ENCODE peak calls at places on chromosomes 12 and 14, in four cellular contexts. X is endothelial cell, I is osteocyte, C is GM20000. Y is an unnamed sample.

GRCh38 chr12:121144416-121144914 is 11.8 kb downstream of the P2RX7 start:
- DNase-seq in X (no peak), I (no peak), C (no peak), Y (no peak)

GRCh38 chr14:66237701-66238100 is 248.5 kb upstream of the CCDC196 start:
- DNase-seq in X (no peak), I (no peak), C (no peak), Y (no peak)

GRCh38 chr14:23443411-23443812 is 8.0 kb upstream of the MYH7 start:
- DNase-seq in X (no peak), I (peak; percentile 75), C (no peak), Y (no peak)

GRCh38 chr12:38585090-38585489 is 268.5 kb downstream of the ALG10B start:
- DNase-seq in X (no peak), I (no peak), C (no peak), Y (no peak)

GRCh38 chr14:99936056-99936455 is 129.2 kb upstream of the EVL start:
- DNase-seq in X (no peak), I (no peak), C (no peak), Y (no peak)

GRCh38 chr12:50442178-50442908 is 41.7 kb downstream of the LARP4 start:
- DNase-seq in X (no peak), I (no peak), C (peak; percentile 30), Y (no peak)

GRCh38 chr12:59719701-59720100 is 123.9 kb downstream of the SLC16A7 start:
- DNase-seq in X (no peak), I (no peak), C (no peak), Y (no peak)

GRCh38 chr12:9646794-9647622 is 22.5 kb upstream of the CLEC2D start:
- DNase-seq in X (no peak), I (no peak), C (no peak), Y (no peak)

GRCh38 chr12:56157201-56158028 is 744 bp upstream of the MYL6 start:
- DNase-seq in X (peak; percentile 85), I (peak; percentile 92), C (peak; percentile 75), Y (peak; percentile 66)

GRCh38 chr14:58865520-58866281 is 227.9 kb downstream of the DACT1 start:
- DNase-seq in X (no peak), I (no peak), C (no peak), Y (no peak)

GRCh38 chr12:95429172-95429510 is 44.8 kb upstream of the METAP2 start:
- DNase-seq in X (no peak), I (no peak), C (no peak), Y (no peak)

GRCh38 chr12:47141459-47141858 is 61.7 kb upstream of the AMIGO2 start:
- DNase-seq in X (no peak), I (no peak), C (no peak), Y (no peak)

GRCh38 chr12:32435921-32436710 is 36.8 kb downstream of the FGD4 start:
- DNase-seq in X (no peak), I (no peak), C (no peak), Y (no peak)

GRCh38 chr14:32620724-32621123 is 291.6 kb downstream of the AKAP6 start:
- DNase-seq in X (no peak), I (no peak), C (no peak), Y (no peak)

GRCh38 chr12:117096643-117097042 is 2.6 kb downstream of the TESC start:
- DNase-seq in X (no peak), I (no peak), C (no peak), Y (peak; percentile 42)

GRCh38 chr12:101698782-101699347 is 1.4 kb downstream of the CHPT1 start:
- DNase-seq in X (no peak), I (no peak), C (peak; percentile 42), Y (no peak)

GRCh38 chr12:108686753-108687152 is 44.6 kb downstream of the CORO1C start:
- DNase-seq in X (no peak), I (no peak), C (no peak), Y (no peak)

GRCh38 chr12:73656375-73656774 is 881.3 kb upstream of the ATXN7L3B start:
- DNase-seq in X (no peak), I (no peak), C (no peak), Y (no peak)

GRCh38 chr14:21039585-21040369 is 2.4 kb upstream of the RNASE7 start:
- DNase-seq in X (peak; percentile 40), I (no peak), C (peak; percentile 58), Y (no peak)

GRCh38 chr14:32342151-32342853 is 13.2 kb downstream of the AKAP6 start:
- DNase-seq in X (no peak), I (no peak), C (no peak), Y (no peak)

GRCh38 chr12:110577717-110578521 is 5.2 kb downstream of the PPTC7 start:
- DNase-seq in X (no peak), I (no peak), C (peak; percentile 62), Y (no peak)

GRCh38 chr14:24298892-24299254 is 707 bp downstream of the DHRS1 start:
- DNase-seq in X (no peak), I (no peak), C (no peak), Y (no peak)

GRCh38 chr12:93459097-93459496 is 8.2 kb upstream of the MRPL42 start:
- DNase-seq in X (no peak), I (no peak), C (no peak), Y (no peak)

GRCh38 chr12:40152783-40153383 is 47.0 kb upstream of the SLC2A13 start:
- DNase-seq in X (peak; percentile 40), I (no peak), C (peak; percentile 18), Y (no peak)

GRCh38 chr12:91215940-91216454 is 33.4 kb upstream of the DCN start:
- DNase-seq in X (no peak), I (no peak), C (no peak), Y (no peak)

GRCh38 chr12:19234991-19235876 is 105.7 kb downstream of the PLEKHA5 start:
- DNase-seq in X (no peak), I (no peak), C (no peak), Y (no peak)

GRCh38 chr12:90333939-90334338 is 621.0 kb downstream of the CCER1 start:
- DNase-seq in X (no peak), I (no peak), C (no peak), Y (no peak)

GRCh38 chr14:74216671-74217070 is 22.6 kb upstream of the VSX2 start:
- DNase-seq in X (no peak), I (no peak), C (no peak), Y (no peak)

GRCh38 chr14:75249251-75249957 is 29.2 kb upstream of the FOS start:
- DNase-seq in X (no peak), I (no peak), C (peak; percentile 78), Y (peak; percentile 47)

GRCh38 chr14:88326352-88327103 is 3.5 kb upstream of the KCNK10 start:
- DNase-seq in X (peak; percentile 13), I (no peak), C (no peak), Y (no peak)

GRCh38 chr14:21241218-21241819 is 27.9 kb downstream of the HNRNPC start:
- DNase-seq in X (no peak), I (no peak), C (no peak), Y (no peak)

GRCh38 chr12:45969084-45969483 is 21.3 kb downstream of the SCAF11 start:
- DNase-seq in X (no peak), I (no peak), C (no peak), Y (no peak)

GRCh38 chr14:46018846-46019420 is 632.6 kb downstream of the RPL10L start:
- DNase-seq in X (no peak), I (no peak), C (no peak), Y (no peak)

GRCh38 chr12:8813963-8814362 is 8.5 kb upstream of the A2ML1 start:
- DNase-seq in X (no peak), I (no peak), C (no peak), Y (no peak)

GRCh38 chr14:101960225-101960624 is 4.1 kb upstream of the DYNC1H1 start:
- DNase-seq in X (peak; percentile 41), I (no peak), C (no peak), Y (no peak)
- TF ChIP-seq CTCF in X (peak; percentile 32), I (peak; percentile 54), C (peak; percentile 33), Y (peak; percentile 76)

DNA sequence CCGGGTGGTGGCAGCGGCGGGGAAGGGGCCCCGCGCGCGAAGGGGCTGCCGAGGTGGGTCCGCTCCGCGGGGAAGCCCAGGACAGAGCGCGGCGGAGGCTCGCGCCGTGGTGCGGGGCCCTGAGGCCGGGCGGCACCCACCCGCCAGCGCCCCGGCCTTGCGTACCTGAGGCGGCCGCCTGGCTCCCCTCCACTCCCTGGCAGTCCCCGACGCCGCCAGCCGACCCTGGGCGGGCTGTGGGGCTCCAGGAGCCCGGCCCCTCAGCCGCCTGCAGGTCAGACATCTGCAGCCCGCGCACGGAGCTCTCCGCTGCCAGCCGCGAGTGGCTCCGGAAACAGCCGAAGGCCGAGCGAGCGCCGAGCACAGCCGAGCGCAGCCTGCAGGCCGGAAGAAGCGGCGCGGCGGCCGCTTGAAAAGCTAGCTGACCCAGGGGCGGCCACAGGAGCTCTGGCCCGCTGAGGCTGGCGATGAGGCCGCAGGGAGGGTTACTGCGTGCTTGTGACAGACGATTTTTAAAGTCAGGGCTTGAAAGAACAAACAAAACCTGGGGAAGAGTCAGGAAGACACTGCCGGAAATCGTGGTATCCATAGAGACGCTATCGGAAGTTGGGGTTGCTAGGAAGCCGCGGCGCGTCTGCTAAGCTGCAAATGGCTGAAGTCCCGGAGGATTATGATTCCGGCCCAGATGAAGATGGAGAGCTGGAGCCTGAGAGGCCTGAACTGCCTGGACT is at the start of the genes SAMD15 and TMED8:
- DNase-seq in X (peak; percentile 92), I (peak; percentile 93), C (peak; percentile 94), Y (peak; percentile 93)
- TF ChIP-seq CTCF in X (no peak), I (peak; percentile 31), C (no peak), Y (peak; percentile 64)

GRCh38 chr12:67427336-67427735 is 158.2 kb downstream of the CAND1 start:
- DNase-seq in X (no peak), I (no peak), C (no peak), Y (no peak)
- TF ChIP-seq CTCF in X (no peak), I (no peak), C (no peak), Y (no peak)

GRCh38 chr12:664075-664778 is 982 bp upstream of the NINJ2 start:
- DNase-seq in X (no peak), I (no peak), C (no peak), Y (no peak)

GRCh38 chr12:666066-666465 is 2.8 kb upstream of the NINJ2 start:
- DNase-seq in X (no peak), I (no peak), C (no peak), Y (no peak)

GRCh38 chr12:664779-665092 is 1.5 kb upstream of the NINJ2 start:
- DNase-seq in X (no peak), I (no peak), C (no peak), Y (no peak)

GRCh38 chr12:668092-668481 is 4.8 kb upstream of the NINJ2 start:
- DNase-seq in X (no peak), I (no peak), C (no peak), Y (no peak)

GRCh38 chr12:666766-667308 is 3.6 kb upstream of the NINJ2 start:
- DNase-seq in X (no peak), I (no peak), C (no peak), Y (no peak)
- TF ChIP-seq CTCF in X (no peak), I (no peak), C (no peak), Y (no peak)

Y was measured in chondrocyte.